ENCODE peak calls at places on chromosomes 4 and X, in four cellular contexts. N is heart right ventricle, F is left lung, J is GM23338. Q is an unnamed sample.

GRCh38 chrX:139081965-139082364 is 370.4 kb upstream of the FGF13 start:
- DNase-seq in N (no peak), F (no peak), J (no peak), Q (no peak)

GRCh38 chr4:155405059-155405458 is 28.3 kb upstream of the MAP9 start:
- DNase-seq in N (no peak), F (no peak), J (no peak), Q (no peak)

GRCh38 chrX:130170752-130171445 is 863 bp upstream of the RAB33A start:
- DNase-seq in N (peak; percentile 24), F (no peak), J (peak; percentile 71), Q (peak; percentile 14)

GRCh38 chr4:182840108-182840507 is 77.1 kb downstream of the DCTD start:
- DNase-seq in N (no peak), F (no peak), J (no peak), Q (no peak)

GRCh38 chr4:140100771-140101170 is 53.2 kb downstream of the MAML3 start:
- DNase-seq in N (no peak), F (no peak), J (no peak), Q (no peak)

GRCh38 chr4:42397256-42397634 is at the start of gene SHISA3:
- DNase-seq in N (peak; percentile 14), F (no peak), J (peak; percentile 84), Q (peak; percentile 5)

GRCh38 chr4:10074767-10075105 is 41.9 kb downstream of the WDR1 start:
- DNase-seq in N (no peak), F (no peak), J (peak; percentile 41), Q (no peak)

GRCh38 chr4:41213563-41214157 is 682 bp downstream of the APBB2 start:
- DNase-seq in N (peak; percentile 28), F (no peak), J (no peak), Q (no peak)

GRCh38 chr4:183284965-183285364 is 35.1 kb downstream of the CLDN22 start:
- DNase-seq in N (no peak), F (no peak), J (no peak), Q (no peak)

GRCh38 chr4:10521386-10521785 is 64.2 kb upstream of the ZNF518B start:
- DNase-seq in N (no peak), F (no peak), J (no peak), Q (no peak)

GRCh38 chr4:541271-541670 is 34.8 kb downstream of the TMEM271 start:
- DNase-seq in N (no peak), F (no peak), J (no peak), Q (no peak)

GRCh38 chr4:127131527-127131926 is 501.2 kb upstream of the INTU start:
- DNase-seq in N (no peak), F (no peak), J (no peak), Q (no peak)

GRCh38 chr4:7384003-7384928 is 50.5 kb downstream of the PSAPL1 start:
- DNase-seq in N (no peak), F (peak; percentile 29), J (no peak), Q (no peak)

GRCh38 chr4:36786519-36786918 is 458.0 kb upstream of the NWD2 start:
- DNase-seq in N (no peak), F (no peak), J (no peak), Q (no peak)

DNA sequence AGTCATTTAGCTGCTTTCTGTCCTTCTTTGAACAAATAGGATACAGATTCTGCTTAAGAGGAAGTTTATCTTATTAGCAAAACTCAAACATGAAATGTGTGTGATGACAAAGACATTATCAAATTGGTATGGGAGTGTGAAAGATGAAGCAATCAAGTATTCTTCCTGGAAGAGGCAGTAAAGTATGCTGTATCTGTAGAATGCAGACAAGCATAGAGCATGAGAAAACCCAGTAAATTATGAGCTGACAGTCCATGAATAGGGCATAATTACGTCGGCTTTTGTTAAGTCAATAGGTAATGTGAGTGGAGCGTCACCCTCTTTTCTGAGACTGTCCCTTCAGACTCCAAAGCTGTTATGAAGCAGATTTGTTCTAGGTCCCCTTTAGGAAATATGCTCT is 458.6 kb upstream of the NWD2 start:
- DNase-seq in N (no peak), F (no peak), J (no peak), Q (no peak)
- H3K27me3 ChIP-seq in N (no peaks in the 10 kb centered on the region), F (no peaks in the 10 kb centered on the region), J (no peaks in the 10 kb centered on the region), Q (no peaks in the 10 kb centered on the region)

GRCh38 chr4:112526061-112526460 is 10.1 kb upstream of the NEUROG2 start:
- DNase-seq in N (no peak), F (no peak), J (no peak), Q (no peak)
- H3K27me3 ChIP-seq in N (peaks cover 81% of the 10 kb centered on the region), F (peaks cover 39% of the 10 kb centered on the region), J (peaks cover 60% of the 10 kb centered on the region), Q (peaks cover 33% of the 10 kb centered on the region)

GRCh38 chr4:108168672-108169562 is at the start of gene LEF1:
- DNase-seq in N (no peak), F (no peak), J (peak; percentile 84), Q (no peak)
- H3K27me3 ChIP-seq in N (peaks cover 99% of the 10 kb centered on the region), F (peaks cover 81% of the 10 kb centered on the region), J (peaks cover 99% of the 10 kb centered on the region), Q (peaks cover 94% of the 10 kb centered on the region)

GRCh38 chrX:133661962-133662839 is 246.9 kb upstream of the GPC4 start:
- DNase-seq in N (no peak), F (no peak), J (no peak), Q (no peak)
- H3K27me3 ChIP-seq in N (peaks cover 39% of the 10 kb centered on the region), F (no peaks in the 10 kb centered on the region), J (no peaks in the 10 kb centered on the region), Q (no peaks in the 10 kb centered on the region)

DNA sequence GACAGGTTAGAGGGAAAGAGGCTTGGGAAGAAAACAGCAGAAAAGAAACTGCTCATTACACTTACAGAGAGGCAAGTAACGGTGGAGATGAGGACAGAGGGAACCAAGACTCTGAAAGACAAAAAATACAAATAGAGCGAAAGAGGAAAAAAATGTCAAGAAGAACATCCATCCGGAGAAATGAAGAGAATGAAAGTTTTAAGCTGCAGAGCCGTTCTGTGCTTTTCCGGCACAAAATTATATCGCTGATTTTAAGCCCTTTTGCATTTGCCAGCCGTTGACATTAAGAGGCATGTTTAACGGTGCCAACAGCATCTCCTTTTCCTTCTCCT is 236 bp downstream of the PCDH10 start:
- DNase-seq in N (no peak), F (no peak), J (no peak), Q (no peak)
- H3K27me3 ChIP-seq in N (peaks cover 100% of the 10 kb centered on the region), F (peaks cover 85% of the 10 kb centered on the region), J (peaks cover 94% of the 10 kb centered on the region), Q (peaks cover 89% of the 10 kb centered on the region)

DNA sequence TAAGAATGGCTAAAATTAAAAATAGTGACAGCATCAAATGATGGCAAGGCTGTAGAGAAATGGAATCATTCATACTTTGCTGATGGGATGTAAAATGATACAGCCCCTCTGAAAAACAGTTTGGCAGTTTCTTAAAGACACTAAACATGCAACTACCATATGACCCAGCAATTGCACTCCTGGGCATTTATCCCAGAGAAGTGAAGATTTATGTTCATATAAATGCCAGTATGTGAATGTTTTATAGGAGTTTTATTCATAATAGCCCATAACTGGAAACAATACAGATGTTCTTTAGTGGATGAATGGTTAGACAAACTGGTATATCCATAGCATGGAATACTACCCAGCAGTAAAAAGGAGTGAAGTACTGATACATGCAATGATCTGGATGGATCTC is 43.3 kb downstream of the REPS2 start:
- DNase-seq in N (no peak), F (no peak), J (no peak), Q (no peak)
- H3K27me3 ChIP-seq in N (peaks cover 51% of the 10 kb centered on the region), F (peaks cover 6% of the 10 kb centered on the region), J (no peaks in the 10 kb centered on the region), Q (no peaks in the 10 kb centered on the region)

DNA sequence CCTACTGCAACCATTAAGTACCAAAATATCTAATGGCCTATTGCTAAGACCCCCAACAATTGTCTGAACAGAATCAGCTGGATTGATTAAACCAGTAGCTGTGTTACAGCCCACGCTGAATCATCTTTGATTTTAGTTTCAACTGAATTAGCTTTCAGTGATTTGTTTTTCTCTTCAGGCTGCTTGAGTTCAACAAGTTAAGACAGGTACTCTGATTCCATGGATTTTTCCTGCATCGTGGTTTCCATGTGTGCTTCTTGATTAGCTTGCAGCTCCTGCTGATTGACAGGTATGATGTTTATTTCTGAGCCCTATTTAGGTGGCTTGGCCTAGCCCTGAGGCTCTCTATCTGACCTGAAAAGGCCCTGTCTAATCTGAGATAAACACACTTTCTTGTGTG is 91.3 kb downstream of the GUCY2F start:
- DNase-seq in N (no peak), F (no peak), J (no peak), Q (no peak)
- H3K27me3 ChIP-seq in N (peaks cover 83% of the 10 kb centered on the region), F (peaks cover 6% of the 10 kb centered on the region), J (no peaks in the 10 kb centered on the region), Q (no peaks in the 10 kb centered on the region)

GRCh38 chr4:8586671-8587468 is 5.7 kb upstream of the CPZ start:
- DNase-seq in N (no peak), F (no peak), J (no peak), Q (no peak)

GRCh38 chr4:8589336-8589735 is 3.2 kb upstream of the CPZ start:
- DNase-seq in N (no peak), F (no peak), J (no peak), Q (no peak)

GRCh38 chr4:8589831-8590545 is 2.6 kb upstream of the CPZ start:
- DNase-seq in N (no peak), F (no peak), J (no peak), Q (no peak)

GRCh38 chr4:8587469-8588195 is 4.9 kb upstream of the CPZ start:
- DNase-seq in N (no peak), F (no peak), J (no peak), Q (no peak)

GRCh38 chr4:8588196-8588470 is 4.4 kb upstream of the CPZ start:
- DNase-seq in N (no peak), F (no peak), J (no peak), Q (no peak)
- H3K27me3 ChIP-seq in N (peaks cover 56% of the 10 kb centered on the region), F (peaks cover 9% of the 10 kb centered on the region), J (no peaks in the 10 kb centered on the region), Q (peaks cover 30% of the 10 kb centered on the region)

GRCh38 chr4:48331577-48332340 is 9.6 kb upstream of the SLAIN2 start:
- DNase-seq in N (no peak), F (no peak), J (no peak), Q (peak; percentile 15)
- H3K27me3 ChIP-seq in N (no peaks in the 10 kb centered on the region), F (no peaks in the 10 kb centered on the region), J (no peaks in the 10 kb centered on the region), Q (no peaks in the 10 kb centered on the region)